ENCODE peak calls at places on chromosome 19, in four cellular contexts. M is tibial nerve, D is A549, R is IMR-90. X is an unnamed sample. For H3K4me1, the result is how much of the 10 kb centered on the place peaks cover.

GRCh38 chr19:3821156-3821555 is 35.0 kb upstream of the MATK start:
- DNase-seq in D (peak), M (no peak), R (no peak), X (no peak)

GRCh38 chr19:1183543-1184172 is 9.6 kb upstream of the SBNO2 start:
- DNase-seq in D (peak), R (peak), M (no peak), X (no peak)

GRCh38 chr19:3171894-3172679 is 6.5 kb upstream of the S1PR4 start:
- DNase-seq in R (no peak), M (no peak), D (no peak), X (no peak)

GRCh38 chr19:45507864-45508680 is 793 bp downstream of the VASP start:
- DNase-seq in M (no peak), D (peak), R (no peak), X (peak)

GRCh38 chr19:47446534-47447469 is 24.9 kb downstream of the SLC8A2 start:
- DNase-seq in M (no peak), R (no peak), D (peak), X (peak)

GRCh38 chr19:52716578-52716977 is 18.3 kb downstream of the ZNF611 start:
- DNase-seq in D (no peak), M (no peak), R (no peak), X (no peak)

GRCh38 chr19:49435670-49436069 is 5.7 kb downstream of the SLC17A7 start:
- DNase-seq in M (no peak), D (no peak), R (no peak), X (no peak)

GRCh38 chr19:7494416-7495098 is 5.7 kb upstream of the PEX11G start:
- DNase-seq in R (no peak), M (no peak), D (no peak), X (peak)

GRCh38 chr19:39237200-39238184 is 7.3 kb downstream of the IFNL3 start:
- DNase-seq in D (peak), M (no peak), R (no peak), X (no peak)

GRCh38 chr19:33199441-33200265 is 5.5 kb downstream of the LRP3 start:
- DNase-seq in D (no peak), M (no peak), R (no peak), X (no peak)

GRCh38 chr19:18464646-18465045 is 26.7 kb upstream of the ISYNA1 start:
- DNase-seq in M (peak), R (peak), D (peak), X (peak)

GRCh38 chr19:50258918-50259372 is 55.5 kb downstream of the MYH14 start:
- DNase-seq in R (no peak), D (peak), M (no peak), X (no peak)

GRCh38 chr19:32677657-32678056 is 2.0 kb downstream of the RGS9BP start:
- DNase-seq in D (no peak), M (no peak), R (no peak), X (no peak)

GRCh38 chr19:6602729-6603114 is 11.8 kb upstream of the CD70 start:
- DNase-seq in M (no peak), R (no peak), D (no peak), X (no peak)

GRCh38 chr19:47190167-47190727 is 40.8 kb downstream of the BBC3 start:
- DNase-seq in M (no peak), R (peak), D (peak), X (peak)

GRCh38 chr19:56119585-56119978 is 1.5 kb downstream of the ZNF787 start:
- DNase-seq in D (peak), M (no peak), R (peak), X (no peak)

GRCh38 chr19:5863030-5863665 is 7.2 kb downstream of the FUT5 start:
- DNase-seq in M (no peak), D (no peak), R (no peak), X (no peak)

GRCh38 chr19:39416626-39417120 is 4.2 kb downstream of the PLEKHG2 start:
- DNase-seq in M (no peak), R (no peak), D (no peak), X (peak)

GRCh38 chr19:46076951-46077814 is 36.4 kb upstream of the IGFL4 start:
- DNase-seq in R (peak), D (peak), M (no peak), X (no peak)

GRCh38 chr19:20167020-20167644 is at the start of gene ZNF486:
- DNase-seq in R (peak), M (peak), D (peak), X (peak)

GRCh38 chr19:9792191-9793050 is 23.9 kb upstream of the ZNF846 start:
- DNase-seq in D (peak), M (peak), R (peak), X (peak)

GRCh38 chr19:20179946-20180345 is 12.9 kb downstream of the ZNF486 start:
- DNase-seq in R (no peak), D (no peak), M (no peak), X (no peak)

GRCh38 chr19:36950335-36951119 is 34.4 kb downstream of the ZNF568 start:
- DNase-seq in R (no peak), D (no peak), M (no peak), X (no peak)

GRCh38 chr19:17244618-17245534 is 843 bp downstream of the NR2F6 start:
- DNase-seq in R (no peak), M (no peak), D (no peak), X (peak)

GRCh38 chr19:43425567-43426392 is 11.1 kb downstream of the TEX101 start:
- DNase-seq in D (peak), M (no peak), R (peak), X (no peak)

GRCh38 chr19:2311093-2311492 is 3.1 kb upstream of the LINGO3 start:
- DNase-seq in R (no peak), D (no peak), M (no peak), X (no peak)

GRCh38 chr19:46746281-46746965 is at the start of gene STRN4:
- DNase-seq in R (no peak), D (no peak), M (no peak), X (peak)

GRCh38 chr19:2962018-2962670 is 15.2 kb upstream of the TLE6 start:
- DNase-seq in D (peak), M (no peak), R (peak), X (no peak)

GRCh38 chr19:53102701-53103140 is 501 bp downstream of the ZNF160 start:
- DNase-seq in R (peak), M (no peak), D (peak), X (peak)

GRCh38 chr19:3142292-3142670 is 6.4 kb downstream of the GNA15 start:
- DNase-seq in M (no peak), R (peak), D (peak), X (no peak)

GRCh38 chr19:35000647-35001501 is 751 bp downstream of the GRAMD1A start:
- DNase-seq in D (peak), M (no peak), R (peak), X (peak)

GRCh38 chr19:46898731-46899130 is 37.9 kb downstream of the ARHGAP35 start:
- DNase-seq in M (no peak), D (no peak), R (peak), X (peak)

GRCh38 chr19:53365899-53366493 is 491 bp downstream of the ZNF525 start:
- DNase-seq in D (no peak), M (no peak), R (no peak), X (no peak)

GRCh38 chr19:38210458-38210987 is 13.5 kb downstream of the DPF1 start:
- DNase-seq in M (peak), D (no peak), R (peak), X (peak)

GRCh38 chr19:55383279-55383788 is 758 bp downstream of the TMEM238 start:
- DNase-seq in D (no peak), R (no peak), M (no peak), X (no peak)

GRCh38 chr19:19595171-19595701 is 23.3 kb downstream of the PBX4 start:
- DNase-seq in R (peak), M (no peak), D (no peak), X (no peak)

DNA sequence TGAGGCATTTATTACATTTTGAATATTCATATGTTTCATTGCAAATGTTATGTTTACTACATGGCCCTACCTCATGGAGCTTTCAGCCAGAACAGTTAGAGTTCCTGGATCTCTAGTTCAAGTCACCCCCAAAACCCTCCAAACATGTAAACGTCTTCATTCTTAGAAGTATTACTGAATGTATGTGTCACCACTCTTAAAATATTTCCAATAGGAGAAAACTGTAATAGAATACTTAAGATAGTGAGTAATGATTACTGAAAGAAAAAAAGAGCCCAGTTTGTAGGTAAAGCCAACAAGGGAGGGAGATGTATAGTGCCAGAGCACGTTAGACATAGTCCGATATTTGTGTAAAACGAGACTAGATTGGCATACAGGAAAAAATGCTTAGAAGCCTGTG is 23.5 kb downstream of the URI1 start:
- DNase-seq in M (no peak), R (peak), D (no peak), X (no peak)
- TF ChIP-seq POLR2A in M (no peak), R (no peak), D (no peak), X (no peak)

GRCh38 chr19:42242512-42243409 is at the start of gene GSK3A:
- DNase-seq in M (peak), D (peak), R (peak), X (peak)
- H3K27ac ChIP-seq in M (peak), D (peak), R (peak), X (peak)

GRCh38 chr19:13055213-13056051 is 47.2 kb downstream of the LYL1 start:
- DNase-seq in D (no peak), R (peak), M (peak), X (peak)

GRCh38 chr19:13056052-13056660 is 46.5 kb downstream of the LYL1 start:
- DNase-seq in M (no peak), D (no peak), R (peak), X (peak)

GRCh38 chr19:13053238-13053637 is 49.4 kb downstream of the LYL1 start:
- DNase-seq in M (no peak), R (no peak), D (no peak), X (peak)

GRCh38 chr19:13053761-13054604 is 48.7 kb downstream of the LYL1 start:
- DNase-seq in R (peak), M (peak), D (peak), X (peak)

DNA sequence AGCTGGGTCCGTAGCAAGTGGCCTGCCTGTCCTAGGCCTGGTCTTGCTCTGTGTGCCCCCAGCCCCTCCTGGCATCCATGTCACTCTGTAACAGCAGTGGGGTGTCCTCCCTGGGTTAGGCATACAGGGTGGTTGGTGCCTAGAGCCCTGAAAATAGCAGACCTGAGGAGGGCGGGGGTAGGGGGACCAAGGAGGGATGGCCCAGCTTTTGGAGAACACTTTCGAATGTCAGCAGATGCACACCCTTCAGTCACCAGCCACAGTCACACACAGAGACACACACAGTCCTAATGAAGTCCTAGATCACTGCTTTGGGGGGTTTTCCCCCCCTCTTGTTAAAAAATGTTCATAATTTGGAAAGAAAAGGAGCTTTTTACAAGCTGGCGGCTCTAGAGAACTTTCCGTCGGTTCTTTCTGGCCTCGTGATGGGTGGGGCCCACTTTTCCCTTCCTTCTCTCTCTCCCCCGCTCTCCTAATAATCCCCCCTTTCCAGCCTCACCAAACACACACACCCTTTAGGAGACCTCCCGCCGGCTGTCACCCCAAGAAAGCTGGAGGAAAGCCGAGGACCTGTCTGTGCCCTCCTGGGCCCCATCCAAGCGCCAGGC is 47.9 kb downstream of the LYL1 start:
- DNase-seq in D (no peak), M (peak), R (no peak), X (no peak)
- H3K4me1 ChIP-seq in D (under half), M (half or more), R (half or more), X (half or more)

DNA sequence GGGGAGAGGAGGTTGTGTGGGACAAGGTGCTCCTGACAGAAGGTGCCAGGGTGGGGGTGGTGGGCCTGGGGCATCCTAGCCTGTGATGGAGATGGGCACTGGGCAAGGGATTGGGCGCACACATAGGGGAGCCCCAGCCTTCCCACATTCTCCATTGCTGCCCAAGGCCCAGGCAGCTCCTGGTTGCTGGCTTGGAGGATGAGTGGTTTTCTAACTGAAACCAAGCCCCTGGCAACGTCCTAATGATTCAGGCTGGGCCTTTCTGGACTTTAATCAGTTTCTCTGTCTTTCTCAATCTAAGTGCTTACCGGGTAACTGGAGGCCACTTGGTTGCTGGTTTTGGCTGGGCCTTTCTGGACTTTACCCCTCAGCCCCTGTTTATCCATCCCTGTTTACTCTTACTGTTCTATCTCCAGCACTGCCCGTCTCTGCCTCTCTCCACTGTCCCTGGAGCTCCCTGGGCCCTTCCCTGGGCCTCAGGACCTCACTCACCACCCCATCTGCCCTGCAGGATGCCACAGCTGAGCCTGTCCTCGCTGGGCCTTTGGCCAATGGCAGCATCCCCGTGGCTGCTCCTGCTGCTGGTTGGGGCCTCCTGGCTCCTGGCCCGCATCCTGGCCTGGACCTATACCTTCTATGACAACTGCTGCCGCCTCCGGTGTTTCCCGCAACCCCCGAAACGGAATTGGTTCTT is 354 bp downstream of the CYP4F3 start:
- DNase-seq in R (no peak), D (peak), M (no peak), X (no peak)
- TF ChIP-seq POLR2A in R (no peak), D (peak), M (no peak), X (no peak)

GRCh38 chr19:11448410-11448809 is 13.0 kb downstream of the PRKCSH start:
- DNase-seq in R (no peak), M (no peak), D (no peak), X (no peak)

GRCh38 chr19:11446271-11446651 is 10.8 kb downstream of the PRKCSH start:
- DNase-seq in R (no peak), D (no peak), M (no peak), X (no peak)

GRCh38 chr19:11446652-11447301 is 11.3 kb downstream of the PRKCSH start:
- DNase-seq in M (no peak), D (peak), R (no peak), X (peak)

GRCh38 chr19:11448923-11449554 is 13.6 kb downstream of the PRKCSH start:
- DNase-seq in M (no peak), D (no peak), R (no peak), X (no peak)

DNA sequence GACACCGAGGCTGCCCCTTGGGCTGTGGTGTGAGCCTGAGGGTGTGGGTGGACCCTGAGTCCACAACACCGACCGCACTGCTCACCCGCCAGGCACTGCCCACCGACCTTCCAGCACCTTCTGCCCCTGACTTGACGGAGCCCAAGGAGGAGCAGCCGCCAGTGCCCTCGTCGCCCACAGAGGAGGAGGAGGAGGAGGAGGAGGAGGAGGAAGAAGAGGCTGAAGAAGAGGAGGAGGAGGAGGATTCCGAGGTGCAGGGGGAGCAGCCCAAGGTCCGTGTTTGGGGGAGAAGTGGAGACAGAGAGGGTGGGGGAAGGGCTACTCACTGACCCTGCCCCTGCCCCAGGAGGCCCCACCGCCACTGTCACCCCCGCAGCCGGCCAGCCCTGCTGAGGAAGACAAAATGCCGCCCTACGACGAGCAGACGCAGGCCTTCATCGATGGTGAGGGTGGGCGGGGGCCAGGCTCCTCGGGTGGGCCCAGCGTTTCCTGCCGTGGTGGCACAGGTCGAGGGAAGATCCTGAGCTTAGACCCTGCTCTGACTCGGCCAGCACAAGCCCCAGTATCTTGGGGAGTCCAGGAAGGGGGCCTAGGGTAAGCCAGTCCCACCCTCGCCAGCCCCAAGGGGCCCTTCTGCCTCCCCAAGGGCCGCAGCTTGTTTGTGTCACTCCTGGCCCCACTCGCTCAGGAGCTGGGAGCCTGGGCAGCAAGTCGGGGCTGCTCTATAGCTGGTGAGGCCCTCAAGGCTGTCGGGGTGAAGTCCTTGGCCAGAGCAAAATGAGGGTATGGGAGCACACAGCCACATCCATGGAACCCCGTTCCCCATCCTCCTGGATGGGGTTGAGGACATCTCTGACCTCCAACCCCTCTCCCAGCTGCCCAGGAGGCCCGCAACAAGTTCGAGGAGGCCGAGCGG is 12.2 kb downstream of the PRKCSH start:
- DNase-seq in M (no peak), R (no peak), D (no peak), X (no peak)
- H3K27ac ChIP-seq in M (no peak), R (no peak), D (no peak), X (no peak)